ENCODE peak calls at places on chromosomes 7 and 10, in nine cellular contexts. C is GF-D8; L is NCI-H748 treated with DMSO at 0.1 percent for 48 hours; E is ELF-1; X is midbrain; B is left colon; J is AG04450; Z is AG04449; R is CD8-positive, alpha-beta memory T cell. W is an unnamed sample.

GRCh38 chr10:70308121-70309060 is 24.6 kb upstream of the NPFFR1 start:
- DNase-seq in C (no peak), L (no peak), E (no peak), X (no peak), B (no peak), J (no peak), Z (no peak), R (no peak), W (no peak)

GRCh38 chr10:60967854-60968484 is 24.0 kb upstream of the RHOBTB1 start:
- DNase-seq in C (no peak), L (no peak), E (no peak), X (no peak), B (no peak), J (no peak), Z (no peak), R (no peak), W (no peak)

GRCh38 chr10:68086011-68086410 is 10.9 kb upstream of the HERC4 start:
- DNase-seq in C (no peak), L (no peak), E (no peak), X (no peak), B (no peak), J (no peak), Z (no peak), R (no peak), W (no peak)

GRCh38 chr7:29328811-29329210 is 134.2 kb downstream of the CHN2 start:
- DNase-seq in C (no peak), L (no peak), E (no peak), X (no peak), B (no peak), J (no peak), Z (no peak), R (no peak), W (no peak)

GRCh38 chr7:20030915-20031362 is 186.2 kb downstream of the MACC1 start:
- DNase-seq in C (no peak), L (no peak), E (no peak), X (no peak), B (no peak), J (peak; percentile 11), Z (no peak), R (no peak), W (no peak)

GRCh38 chr7:77328669-77329068 is 87.5 kb downstream of the GSAP start:
- DNase-seq in C (no peak), L (no peak), E (no peak), X (no peak), B (no peak), J (no peak), Z (no peak), R (no peak), W (no peak)

GRCh38 chr7:151520419-151521229 is 929 bp upstream of the RHEB start:
- DNase-seq in C (peak; percentile 46), L (peak; percentile 61), E (no peak), X (peak; percentile 32), B (peak; percentile 53), J (no peak), Z (no peak), R (no peak), W (no peak)

GRCh38 chr10:79477456-79477855 is 32.0 kb upstream of the ZCCHC24 start:
- DNase-seq in C (no peak), L (no peak), E (no peak), X (no peak), B (no peak), J (no peak), Z (no peak), R (no peak), W (no peak)

GRCh38 chr7:82468435-82468834 is 24.9 kb upstream of the CACNA2D1 start:
- DNase-seq in C (no peak), L (no peak), E (no peak), X (no peak), B (no peak), J (no peak), Z (no peak), R (no peak), W (no peak)

GRCh38 chr10:89207181-89207800 is at the start of gene CH25H:
- DNase-seq in C (no peak), L (peak; percentile 59), E (peak; percentile 65), X (peak; percentile 84), B (peak; percentile 70), J (no peak), Z (no peak), R (peak; percentile 31), W (no peak)

GRCh38 chr7:140330128-140330527 is 68.2 kb downstream of the SLC37A3 start:
- DNase-seq in C (no peak), L (no peak), E (no peak), X (peak; percentile 32), B (no peak), J (no peak), Z (no peak), R (no peak), W (no peak)

GRCh38 chr7:99748846-99749579 is 14.0 kb upstream of the CYP3A7 start:
- DNase-seq in C (no peak), L (no peak), E (no peak), X (no peak), B (no peak), J (no peak), Z (no peak), R (no peak), W (no peak)

GRCh38 chr10:2851544-2851943 is 215.8 kb upstream of the PFKP start:
- DNase-seq in C (no peak), L (peak; percentile 69), E (no peak), X (no peak), B (no peak), J (no peak), Z (no peak), R (no peak), W (no peak)

GRCh38 chr7:96781919-96782318 is 72.3 kb upstream of the SEM1 start:
- DNase-seq in C (no peak), L (no peak), E (no peak), X (no peak), B (no peak), J (no peak), Z (no peak), R (no peak), W (no peak)

GRCh38 chr7:133512560-133512959 is 259.7 kb downstream of the EXOC4 start:
- DNase-seq in C (no peak), L (no peak), E (no peak), X (no peak), B (no peak), J (peak; percentile 92), Z (peak; percentile 59), R (no peak), W (peak; percentile 36)

GRCh38 chr7:136869006-136869961 is 832 bp downstream of the CHRM2 start:
- DNase-seq in C (no peak), L (no peak), E (peak; percentile 22), X (no peak), B (no peak), J (no peak), Z (no peak), R (no peak), W (no peak)

GRCh38 chr10:114850126-114850525 is 28.5 kb downstream of the FHIP2A start:
- DNase-seq in C (no peak), L (no peak), E (no peak), X (no peak), B (no peak), J (no peak), Z (no peak), R (no peak), W (no peak)

GRCh38 chr10:120012566-120012965 is 120.0 kb downstream of the SEC23IP start:
- DNase-seq in C (no peak), L (no peak), E (peak; percentile 74), X (no peak), B (no peak), J (no peak), Z (no peak), R (no peak), W (no peak)

GRCh38 chr7:140478361-140479061 is 794 bp downstream of the MKRN1 start:
- DNase-seq in C (peak; percentile 29), L (no peak), E (peak; percentile 73), X (peak; percentile 28), B (peak; percentile 35), J (no peak), Z (no peak), R (peak; percentile 58), W (no peak)

GRCh38 chr10:114648368-114648767 is 9.7 kb downstream of the ABLIM1 start:
- DNase-seq in C (no peak), L (no peak), E (no peak), X (no peak), B (no peak), J (peak; percentile 71), Z (peak; percentile 79), R (no peak), W (no peak)

GRCh38 chr7:5279734-5280133 is 3.0 kb upstream of the SLC29A4 start:
- DNase-seq in C (no peak), L (no peak), E (no peak), X (no peak), B (no peak), J (no peak), Z (no peak), R (no peak), W (no peak)

GRCh38 chr10:23742368-23742767 is 303.5 kb downstream of the OTUD1 start:
- DNase-seq in C (no peak), L (no peak), E (no peak), X (no peak), B (no peak), J (no peak), Z (no peak), R (no peak), W (no peak)